ENCODE peak calls at places on chromosomes 6 and 20, in four cellular contexts. Y, S, A and W are unnamed samples.

GRCh38 chr20:58708246-58708931 is 15.8 kb downstream of the NPEPL1 start:
- DNase-seq in Y (no peak), S (no peak), A (no peak), W (no peak)

GRCh38 chr20:6122873-6123649 is at the start of gene FERMT1:
- DNase-seq in Y (peak; percentile 66), S (peak; percentile 89), A (peak; percentile 98), W (peak; percentile 54)

GRCh38 chr20:49091104-49091503 is 45.0 kb downstream of the CSE1L start:
- DNase-seq in Y (no peak), S (no peak), A (no peak), W (no peak)

GRCh38 chr6:75761489-75761888 is 12.4 kb downstream of the MYO6 start:
- DNase-seq in Y (no peak), S (no peak), A (no peak), W (no peak)

GRCh38 chr6:128487746-128488145 is 32.7 kb downstream of the PTPRK start:
- DNase-seq in Y (peak; percentile 78), S (no peak), A (peak; percentile 74), W (peak; percentile 87)

GRCh38 chr6:145904878-145905277 is 59.3 kb downstream of the SHPRH start:
- DNase-seq in Y (no peak), S (no peak), A (no peak), W (no peak)

GRCh38 chr6:36443951-36444428 is 1.2 kb downstream of the KCTD20 start:
- DNase-seq in Y (peak; percentile 41), S (peak; percentile 33), A (peak; percentile 32), W (peak; percentile 24)

GRCh38 chr6:118894425-118895240 is 681 bp downstream of the ASF1A start:
- DNase-seq in Y (peak; percentile 58), S (peak; percentile 74), A (peak; percentile 72), W (peak; percentile 72)

GRCh38 chr20:11054266-11055025 is 380.6 kb upstream of the JAG1 start:
- DNase-seq in Y (no peak), S (no peak), A (no peak), W (no peak)

GRCh38 chr20:45313943-45314342 is 5.8 kb upstream of the MATN4 start:
- DNase-seq in Y (no peak), S (no peak), A (no peak), W (no peak)

DNA sequence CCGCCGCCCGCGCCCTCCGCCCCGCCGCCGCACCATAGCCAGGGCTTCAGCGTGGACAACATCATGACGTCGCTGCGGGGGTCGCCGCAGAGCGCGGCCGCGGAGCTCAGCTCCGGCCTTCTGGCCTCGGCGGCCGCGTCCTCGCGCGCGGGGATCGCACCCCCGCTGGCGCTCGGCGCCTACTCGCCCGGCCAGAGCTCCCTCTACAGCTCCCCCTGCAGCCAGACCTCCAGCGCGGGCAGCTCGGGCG is 1.5 kb downstream of the FOXC1 start:
- DNase-seq in Y (peak; percentile 39), S (peak; percentile 45), A (peak; percentile 57), W (no peak)
- H3K4me3 ChIP-seq in Y (peak overlapping the region; percentile 85), S (no peak overlapping the region), A (peak overlapping the region; percentile 72), W (peak overlapping the region; percentile 63)

GRCh38 chr6:127190552-127190951 is 72.1 kb downstream of the RSPO3 start:
- DNase-seq in Y (peak; percentile 76), S (peak; percentile 46), A (peak; percentile 37), W (peak; percentile 85)
- TF ChIP-seq CTCF in Y (peak; percentile 69), S (peak; percentile 60), A (peak; percentile 54), W (peak; percentile 73)

GRCh38 chr20:62238569-62239277 is 402 bp downstream of the OSBPL2 start:
- DNase-seq in Y (peak; percentile 17), S (peak; percentile 45), A (peak; percentile 45), W (peak; percentile 15)

GRCh38 chr20:62239278-62239879 is 1.1 kb downstream of the OSBPL2 start:
- DNase-seq in Y (peak; percentile 7), S (no peak), A (no peak), W (peak; percentile 9)

GRCh38 chr20:62241501-62241900 is 3.2 kb downstream of the OSBPL2 start:
- DNase-seq in Y (no peak), S (no peak), A (peak; percentile 86), W (no peak)

GRCh38 chr20:62242196-62242595 is 3.9 kb downstream of the OSBPL2 start:
- DNase-seq in Y (no peak), S (no peak), A (no peak), W (peak; percentile 19)

GRCh38 chr20:62240015-62240685 is 1.8 kb downstream of the OSBPL2 start:
- DNase-seq in Y (no peak), S (no peak), A (no peak), W (no peak)
- H3K4me3 ChIP-seq in Y (peak overlapping the region; percentile 28), S (no peak overlapping the region), A (peak overlapping the region; percentile 78), W (no peak overlapping the region)

GRCh38 chr6:81996414-81996813 is 243.9 kb upstream of the TENT5A start:
- DNase-seq in Y (peak; percentile 81), S (no peak), A (peak; percentile 80), W (peak; percentile 86)

GRCh38 chr6:81999270-81999669 is 246.8 kb upstream of the TENT5A start:
- DNase-seq in Y (no peak), S (no peak), A (no peak), W (no peak)

GRCh38 chr6:81998432-81998831 is 246.0 kb upstream of the TENT5A start:
- DNase-seq in Y (peak; percentile 56), S (no peak), A (no peak), W (peak; percentile 81)

GRCh38 chr6:81995548-81996289 is 243.2 kb upstream of the TENT5A start:
- DNase-seq in Y (peak; percentile 64), S (no peak), A (peak; percentile 79), W (peak; percentile 59)

DNA sequence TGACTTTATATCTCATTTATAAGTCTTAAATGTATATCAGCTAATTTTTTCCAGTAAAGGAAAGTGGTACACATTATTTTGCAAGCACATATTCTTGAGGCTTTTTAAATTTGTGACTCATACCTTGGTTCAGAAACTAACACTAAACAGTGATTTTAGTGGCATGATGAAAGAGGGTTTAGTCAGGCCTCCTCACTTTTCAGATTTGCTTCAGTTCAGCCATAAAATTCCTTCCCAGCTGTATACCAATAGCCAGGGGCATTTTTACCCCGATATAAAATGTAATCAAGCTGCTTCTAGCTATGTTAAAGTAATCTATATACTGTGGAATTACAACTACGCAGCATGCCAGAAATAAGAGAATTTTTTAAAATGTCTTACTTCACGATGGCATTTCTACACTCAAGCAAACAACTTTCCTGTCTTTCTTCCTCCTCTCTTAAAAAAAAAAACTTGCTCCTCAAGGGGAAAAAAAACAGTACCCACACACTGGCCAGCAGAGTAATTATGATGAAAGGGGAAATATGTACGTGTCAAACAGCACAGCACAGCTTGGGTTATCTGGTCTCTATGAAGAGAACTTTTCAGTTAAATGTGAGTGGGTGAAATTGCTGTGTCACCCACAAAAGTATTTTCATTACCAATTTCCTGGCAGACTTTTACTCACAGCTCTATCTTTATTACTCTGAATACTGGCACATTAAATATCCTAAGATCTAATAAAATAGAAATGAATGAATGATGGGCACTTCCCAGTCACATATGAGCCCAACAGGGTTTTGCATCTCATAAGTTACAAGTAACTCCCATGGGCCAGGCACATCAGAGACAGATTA is 244.8 kb upstream of the TENT5A start:
- DNase-seq in Y (peak; percentile 89), S (peak; percentile 32), A (peak; percentile 87), W (peak; percentile 89)
- TF ChIP-seq CTCF in Y (no peak), S (no peak), A (no peak), W (no peak)

GRCh38 chr6:26065952-26066380 is 21.3 kb upstream of the HFE start:
- DNase-seq in Y (peak; percentile 89), S (peak; percentile 89), A (peak; percentile 87), W (peak; percentile 91)
- H3K4me3 ChIP-seq in Y (no peak overlapping the region), S (no peak overlapping the region), A (no peak overlapping the region), W (no peak overlapping the region)

DNA sequence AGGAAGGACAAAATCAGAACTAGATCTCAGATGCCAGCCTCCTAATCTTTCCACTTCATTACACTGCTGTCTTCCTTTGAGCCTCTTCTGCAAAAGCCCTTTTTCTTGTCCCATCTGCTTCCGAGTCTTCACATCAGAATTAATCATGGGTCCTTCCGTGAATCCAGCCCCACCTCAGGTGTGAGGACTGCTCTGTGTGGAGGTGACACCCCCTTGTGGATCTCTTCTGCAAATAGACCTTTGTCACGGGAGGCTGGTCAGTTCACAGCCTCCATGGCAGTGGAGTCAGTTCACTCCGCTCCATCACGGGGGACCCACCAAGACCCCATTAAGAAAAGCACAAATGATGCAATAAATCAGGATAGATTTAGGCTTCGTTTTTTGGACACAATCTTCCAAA is 171.1 kb downstream of the ADAT2 start:
- DNase-seq in Y (peak; percentile 12), S (peak; percentile 47), A (peak; percentile 45), W (peak; percentile 56)
- TF ChIP-seq CTCF in Y (peak; percentile 9), S (peak; percentile 43), A (peak; percentile 33), W (peak; percentile 61)

DNA sequence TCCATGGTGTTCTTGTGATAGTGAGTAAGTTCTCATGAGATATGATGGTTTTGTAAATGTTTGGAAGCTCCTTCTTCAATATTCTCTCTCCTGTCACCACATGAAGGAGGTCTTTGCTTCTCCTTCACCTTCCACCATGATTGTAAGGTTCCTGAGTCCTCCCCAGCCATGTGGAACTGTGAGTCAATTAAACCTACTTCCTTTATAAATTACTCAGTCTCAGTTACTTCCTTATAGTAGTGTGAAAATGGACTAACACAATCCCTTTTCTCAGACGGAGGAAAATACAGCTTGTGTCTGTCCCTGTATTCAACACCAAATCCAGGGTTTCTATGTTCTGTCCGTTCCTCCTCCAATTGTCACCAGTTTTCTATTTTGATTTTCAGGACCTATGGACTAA is 181.0 kb downstream of the ALDH8A1 start:
- DNase-seq in Y (no peak), S (no peak), A (peak; percentile 26), W (no peak)
- H3K4me3 ChIP-seq in Y (no peak overlapping the region), S (no peak overlapping the region), A (no peak overlapping the region), W (no peak overlapping the region)